ENCODE peak calls at places on chromosomes 4 and X, in six cellular contexts. U, B, M, N, L and A are unnamed samples.
A peak's percentile ranks its signal among the peaks of the same experiment; 100 is the strongest.

GRCh38 chr4:172142331-172142738 is 329.1 kb downstream of the GALNTL6 start:
- DNase-seq in N (no peak), M (no peak), B (no peak), L (peak; percentile 12), U (no peak), A (no peak)

GRCh38 chr4:140653718-140654515 is 85.2 kb upstream of the UCP1 start:
- DNase-seq in L (no peak), M (peak; percentile 31), B (no peak), U (no peak), N (no peak), A (no peak)

GRCh38 chr4:133969202-133969873 is 232.3 kb downstream of the PABPC4L start:
- DNase-seq in B (peak; percentile 38), L (peak; percentile 1), U (no peak), N (no peak), M (peak; percentile 62), A (peak; percentile 53)

GRCh38 chr4:106996490-106996889 is 39.6 kb downstream of the DKK2 start:
- DNase-seq in N (no peak), U (no peak), M (no peak), B (no peak), L (no peak), A (no peak)

GRCh38 chr4:39698424-39699009 is 581 bp downstream of the UBE2K start:
- DNase-seq in U (peak; percentile 44), L (peak; percentile 63), M (no peak), N (peak; percentile 71), B (peak; percentile 59), A (no peak)

GRCh38 chr4:110475881-110476818 is at the start of gene ENPEP:
- DNase-seq in U (peak; percentile 46), M (peak; percentile 24), N (peak; percentile 5), L (no peak), B (peak; percentile 29), A (no peak)

GRCh38 chrX:154800508-154801207 is 4.6 kb downstream of the MPP1 start:
- DNase-seq in U (no peak), L (no peak), M (no peak), N (no peak), B (no peak), A (no peak)

GRCh38 chrX:19457662-19458061 is 57.6 kb downstream of the MAP3K15 start:
- DNase-seq in B (no peak), L (no peak), M (no peak), N (no peak), U (no peak), A (no peak)

GRCh38 chrX:63761639-63762038 is 23.4 kb downstream of the ARHGEF9 start:
- DNase-seq in U (no peak), N (no peak), L (no peak), B (no peak), M (no peak), A (no peak)

GRCh38 chr4:95304898-95305297 is 243.9 kb downstream of the UNC5C start:
- DNase-seq in L (no peak), M (peak; percentile 35), B (peak; percentile 26), N (no peak), U (no peak), A (peak; percentile 94)

GRCh38 chr4:159010563-159011260 is 92.2 kb upstream of the RAPGEF2 start:
- DNase-seq in M (no peak), L (peak; percentile 34), N (no peak), B (no peak), U (peak; percentile 66), A (peak; percentile 85)

GRCh38 chr4:3773552-3774001 is 7.4 kb downstream of the ADRA2C start:
- DNase-seq in M (no peak), B (no peak), L (no peak), N (no peak), U (no peak), A (no peak)

GRCh38 chr4:119626420-119626819 is 2.2 kb downstream of the PDE5A start:
- DNase-seq in L (no peak), M (no peak), N (no peak), U (no peak), B (no peak), A (no peak)

GRCh38 chrX:11944486-11944885 is 186.4 kb downstream of the MSL3 start:
- DNase-seq in N (peak; percentile 36), M (peak; percentile 48), L (peak; percentile 10), B (peak; percentile 34), U (no peak), A (peak; percentile 11)

GRCh38 chr4:39181520-39181904 is 817 bp upstream of the WDR19 start:
- DNase-seq in M (no peak), L (no peak), B (no peak), U (no peak), N (no peak), A (no peak)

GRCh38 chrX:119954374-119954773 is 10.8 kb upstream of the NKAP start:
- DNase-seq in L (no peak), N (no peak), U (no peak), B (no peak), M (no peak), A (no peak)
- TF ChIP-seq CTCF in L (no peak), N (no peak), U (no peak), B (no peak), M (no peak), A (no peak)

GRCh38 chrX:129316461-129316860 is 206.8 kb downstream of the SMARCA1 start:
- DNase-seq in U (no peak), B (no peak), N (no peak), M (no peak), L (no peak), A (no peak)

GRCh38 chrX:129323115-129323514 is 200.2 kb downstream of the SMARCA1 start:
- DNase-seq in U (no peak), B (no peak), L (no peak), N (no peak), M (no peak), A (no peak)

GRCh38 chrX:129318375-129318774 is 204.9 kb downstream of the SMARCA1 start:
- DNase-seq in N (no peak), L (peak; percentile 4), U (no peak), B (peak; percentile 0), M (peak; percentile 26), A (no peak)
- TF ChIP-seq CTCF in N (peak; percentile 11), L (no peak), U (peak; percentile 15), B (peak; percentile 28), M (peak; percentile 47), A (no peak)

DNA sequence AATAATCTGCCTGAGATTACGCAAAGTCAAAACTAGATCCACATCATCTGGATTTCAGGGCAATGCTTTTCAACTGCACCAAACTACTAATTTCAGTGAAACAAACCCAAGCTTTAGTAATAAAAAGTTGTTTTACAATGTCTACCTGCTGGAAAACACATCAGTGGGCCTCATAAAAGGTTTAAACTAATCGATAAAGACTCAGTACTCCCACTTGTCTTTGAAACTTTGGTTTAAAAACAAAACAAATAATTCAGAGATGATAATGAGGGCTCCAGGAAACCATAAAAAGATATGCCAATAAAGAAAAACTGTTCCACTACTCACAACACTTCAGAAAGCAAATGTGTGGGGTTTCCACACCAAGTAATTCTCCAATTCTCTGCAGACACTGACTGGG is 10.2 kb downstream of the PSMD10 start:
- DNase-seq in U (no peak), N (no peak), B (no peak), L (no peak), M (no peak), A (no peak)
- TF ChIP-seq CTCF in U (no peak), N (no peak), B (no peak), L (no peak), M (no peak), A (no peak)

DNA sequence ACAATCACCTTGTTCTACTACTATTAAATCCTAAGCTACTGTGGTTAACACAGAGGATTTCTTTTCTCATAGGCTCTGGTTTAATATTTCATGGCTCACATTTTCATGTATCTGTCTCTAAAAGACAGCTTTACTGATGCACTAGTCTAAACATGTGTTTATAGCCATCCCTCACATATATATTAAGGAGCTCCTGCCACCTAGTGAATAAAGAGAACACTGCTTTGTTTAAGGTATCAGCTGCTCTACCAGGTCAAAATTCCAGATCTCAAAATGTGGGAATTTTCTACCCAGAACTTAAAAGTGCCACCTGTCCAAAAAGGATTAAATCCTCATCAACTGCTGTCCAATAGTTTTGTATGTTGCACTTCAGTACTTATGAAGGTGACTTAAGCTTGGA is 188.5 kb upstream of the TEX13C start:
- DNase-seq in B (peak; percentile 14), N (no peak), L (peak; percentile 14), M (no peak), U (no peak), A (no peak)
- TF ChIP-seq CTCF in B (no peak), N (peak; percentile 12), L (no peak), M (no peak), U (no peak), A (no peak)

GRCh38 chr4:154549894-154550790 is at the start of gene PLRG1:
- DNase-seq in U (peak; percentile 97), B (peak; percentile 98), N (peak; percentile 96), L (peak; percentile 97), M (peak; percentile 94), A (peak; percentile 89)
- TF ChIP-seq CTCF in U (peak; percentile 64), B (no peak), N (no peak), L (no peak), M (peak; percentile 29), A (no peak)

GRCh38 chrX:136497556-136498048 is at the start of gene HTATSF1:
- DNase-seq in L (no peak), N (no peak), B (peak; percentile 22), M (no peak), U (no peak), A (no peak)
- TF ChIP-seq CTCF in L (no peak), N (no peak), B (no peak), M (no peak), U (no peak), A (no peak)

DNA sequence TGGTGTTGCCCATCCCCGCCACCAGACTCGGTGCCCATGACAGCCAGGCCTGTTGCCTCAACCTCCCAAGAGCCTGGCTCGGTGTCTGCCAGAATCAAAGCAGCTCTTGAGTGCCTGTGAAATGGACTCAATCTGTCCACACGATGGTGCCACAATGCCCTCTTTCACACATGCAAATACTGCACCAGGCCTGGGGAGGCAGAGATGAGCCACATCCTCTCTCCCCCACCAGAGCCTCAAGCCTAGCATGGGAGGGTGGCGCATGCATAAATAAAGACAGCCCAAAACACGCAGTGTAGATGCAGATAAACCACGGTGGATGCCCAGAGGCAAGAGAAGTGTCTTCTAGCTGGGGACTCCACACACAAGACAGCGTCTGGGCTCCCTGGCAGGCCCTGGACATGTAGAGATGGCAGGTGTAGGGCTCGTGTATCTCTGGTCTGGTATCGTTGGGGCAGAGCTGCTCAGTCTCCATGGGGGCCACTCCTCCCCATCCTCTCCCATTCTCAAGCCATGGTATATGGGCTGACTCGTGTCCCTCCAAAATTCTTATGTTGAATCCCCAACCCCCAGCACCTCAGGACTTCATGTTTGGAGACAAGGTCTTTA is 65.6 kb downstream of the JAKMIP1 start:
- DNase-seq in B (no peak), N (no peak), M (no peak), L (no peak), U (no peak), A (no peak)
- TF ChIP-seq CTCF in B (no peak), N (no peak), M (no peak), L (no peak), U (no peak), A (no peak)

DNA sequence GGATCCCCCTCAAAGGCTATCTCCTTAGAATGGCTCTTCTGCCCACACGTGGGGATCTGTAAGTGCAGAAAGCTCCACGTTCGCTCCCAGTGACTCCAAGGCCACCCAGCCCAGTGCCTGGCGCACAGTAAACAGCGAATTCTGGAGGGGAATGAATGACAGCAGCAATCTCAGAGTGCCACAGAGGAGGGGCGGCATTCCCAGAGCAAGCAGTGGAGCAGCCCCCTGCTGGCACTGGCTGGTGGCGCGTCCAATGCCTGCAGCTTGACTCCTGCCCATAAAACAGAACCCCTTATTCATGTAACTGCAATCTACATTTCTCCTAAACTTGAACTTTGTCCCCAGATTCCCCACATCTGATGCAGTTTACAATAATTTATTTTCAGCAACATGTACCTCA is 6.9 kb upstream of the HELT start:
- DNase-seq in M (no peak), U (no peak), N (peak; percentile 72), L (no peak), B (peak; percentile 58), A (no peak)
- TF ChIP-seq CTCF in M (peak; percentile 81), U (peak; percentile 48), N (peak; percentile 73), L (peak; percentile 61), B (peak; percentile 63), A (peak; percentile 54)